ENCODE peak calls at places on chromosome 20, in five cellular contexts. L is OCI-LY7, D is NCI-H1417, U is A549, W is fibroblast of lung. A is an unnamed sample.
A peak's percentile ranks its signal among the peaks of the same experiment; 100 is the strongest.

GRCh38 chr20:61436268-61436667 is 184.2 kb downstream of the CDH4 start:
- DNase-seq in L (no peak), D (no peak), U (no peak), W (peak; percentile 39), A (no peak)

GRCh38 chr20:58984691-58985090 is 3.6 kb downstream of the NELFCD start:
- DNase-seq in L (no peak), D (no peak), U (no peak), W (no peak), A (no peak)

GRCh38 chr20:62891111-62891510 is 29.5 kb upstream of the TCFL5 start:
- DNase-seq in L (no peak), D (no peak), U (no peak), W (no peak), A (no peak)

GRCh38 chr20:49690899-49691620 is 22.6 kb downstream of the B4GALT5 start:
- DNase-seq in L (no peak), D (no peak), U (no peak), W (peak; percentile 59), A (peak; percentile 71)

GRCh38 chr20:23449400-23449799 is 3.3 kb downstream of the CST11 start:
- DNase-seq in L (no peak), D (no peak), U (no peak), W (no peak), A (no peak)

GRCh38 chr20:3471397-3472021 is 691 bp downstream of the ATRN start:
- DNase-seq in L (no peak), D (peak; percentile 52), U (no peak), W (no peak), A (no peak)

GRCh38 chr20:6685181-6685582 is 82.3 kb upstream of the BMP2 start:
- DNase-seq in L (no peak), D (no peak), U (no peak), W (no peak), A (no peak)

GRCh38 chr20:50838707-50839385 is 44.0 kb downstream of the BCAS4 start:
- DNase-seq in L (no peak), D (no peak), U (no peak), W (no peak), A (no peak)

GRCh38 chr20:16563066-16563806 is 10.0 kb downstream of the KIF16B start:
- DNase-seq in L (no peak), D (no peak), U (no peak), W (no peak), A (no peak)

GRCh38 chr20:48793776-48794175 is 34.0 kb downstream of the PREX1 start:
- DNase-seq in L (no peak), D (no peak), U (no peak), W (no peak), A (no peak)

GRCh38 chr20:60986757-60987156 is 265.3 kb upstream of the CDH4 start:
- DNase-seq in L (no peak), D (no peak), U (no peak), W (no peak), A (no peak)

GRCh38 chr20:33262658-33263065 is 20.4 kb upstream of the BPIFB1 start:
- DNase-seq in L (peak; percentile 35), D (peak; percentile 47), U (no peak), W (peak; percentile 54), A (peak; percentile 70)

GRCh38 chr20:47038581-47039560 is 144.2 kb downstream of the EYA2 start:
- DNase-seq in L (no peak), D (no peak), U (no peak), W (peak; percentile 41), A (no peak)

GRCh38 chr20:14853079-14853478 is 515.7 kb upstream of the FLRT3 start:
- DNase-seq in L (no peak), D (peak; percentile 24), U (no peak), W (no peak), A (no peak)

GRCh38 chr20:48716541-48716940 is 111.3 kb downstream of the PREX1 start:
- DNase-seq in L (no peak), D (no peak), U (no peak), W (no peak), A (no peak)

GRCh38 chr20:47926731-47927130 is 141.4 kb upstream of the SULF2 start:
- DNase-seq in L (no peak), D (no peak), U (no peak), W (no peak), A (no peak)

GRCh38 chr20:18091624-18092023 is 33.9 kb upstream of the OVOL2 start:
- DNase-seq in L (no peak), D (no peak), U (no peak), W (no peak), A (no peak)

GRCh38 chr20:4633780-4634179 is 87.9 kb upstream of the PRND start:
- DNase-seq in L (no peak), D (no peak), U (no peak), W (peak; percentile 81), A (no peak)

GRCh38 chr20:33298391-33298790 is 15.4 kb downstream of the BPIFB1 start:
- DNase-seq in L (no peak), D (peak; percentile 32), U (no peak), W (no peak), A (no peak)

GRCh38 chr20:10565191-10565921 is 108.4 kb downstream of the JAG1 start:
- DNase-seq in L (no peak), D (no peak), U (no peak), W (peak; percentile 90), A (no peak)

GRCh38 chr20:63491635-63492230 is 7.2 kb downstream of the EEF1A2 start:
- DNase-seq in L (no peak), D (no peak), U (no peak), W (no peak), A (no peak)